ENCODE peak calls at places on chromosomes 3 and 15, in four cellular contexts. One of them, this sample, is unnamed.

GRCh38 chr15:75532413-75533250 is 46.5 kb downstream of the PTPN9 start:
- DNase-seq in lower leg skin: no peak
- DNase-seq in IMR-90: peak
- DNase-seq in upper lobe of left lung: peak
- DNase-seq in this sample: no peak

GRCh38 chr3:115671761-115672455 is 48.6 kb downstream of the GAP43 start:
- DNase-seq in lower leg skin: no peak
- DNase-seq in IMR-90: no peak
- DNase-seq in upper lobe of left lung: no peak
- DNase-seq in this sample: no peak

GRCh38 chr3:58204713-58205112 is 6.1 kb downstream of the DNASE1L3 start:
- DNase-seq in lower leg skin: no peak
- DNase-seq in IMR-90: no peak
- DNase-seq in upper lobe of left lung: no peak
- DNase-seq in this sample: no peak

GRCh38 chr15:29670945-29671307 is 151.3 kb downstream of the TJP1 start:
- DNase-seq in lower leg skin: no peak
- DNase-seq in IMR-90: peak
- DNase-seq in upper lobe of left lung: peak
- DNase-seq in this sample: no peak

GRCh38 chr3:13876451-13876850 is 3.4 kb downstream of the WNT7A start:
- DNase-seq in lower leg skin: no peak
- DNase-seq in IMR-90: no peak
- DNase-seq in upper lobe of left lung: no peak
- DNase-seq in this sample: no peak

GRCh38 chr3:110608566-110608965 is 463.1 kb upstream of the NECTIN3 start:
- DNase-seq in lower leg skin: no peak
- DNase-seq in IMR-90: peak
- DNase-seq in upper lobe of left lung: no peak
- DNase-seq in this sample: no peak

GRCh38 chr3:152026033-152026556 is 152.7 kb downstream of the SUCNR1 start:
- DNase-seq in lower leg skin: no peak
- DNase-seq in IMR-90: peak
- DNase-seq in upper lobe of left lung: no peak
- DNase-seq in this sample: no peak

GRCh38 chr3:33067484-33067883 is 29.5 kb downstream of the GLB1 start:
- DNase-seq in lower leg skin: no peak
- DNase-seq in IMR-90: peak
- DNase-seq in upper lobe of left lung: no peak
- DNase-seq in this sample: no peak

GRCh38 chr3:52844290-52844985 is 9.6 kb upstream of the MUSTN1 start:
- DNase-seq in lower leg skin: no peak
- DNase-seq in IMR-90: no peak
- DNase-seq in upper lobe of left lung: no peak
- DNase-seq in this sample: no peak

GRCh38 chr3:117101697-117102096 is 392.1 kb downstream of the TUSC7 start:
- DNase-seq in lower leg skin: no peak
- DNase-seq in IMR-90: no peak
- DNase-seq in upper lobe of left lung: no peak
- DNase-seq in this sample: no peak

GRCh38 chr3:48502728-48503168 is 1.2 kb downstream of the SHISA5 start:
- DNase-seq in lower leg skin: peak
- DNase-seq in IMR-90: no peak
- DNase-seq in upper lobe of left lung: no peak
- DNase-seq in this sample: no peak

GRCh38 chr3:138186216-138186615 is 885 bp upstream of the ARMC8 start:
- DNase-seq in lower leg skin: no peak
- DNase-seq in IMR-90: no peak
- DNase-seq in upper lobe of left lung: no peak
- DNase-seq in this sample: no peak

GRCh38 chr3:24365168-24365567 is 129.5 kb downstream of the THRB start:
- DNase-seq in lower leg skin: no peak
- DNase-seq in IMR-90: peak
- DNase-seq in upper lobe of left lung: peak
- DNase-seq in this sample: no peak

GRCh38 chr3:72756900-72757299 is 91.3 kb downstream of the SHQ1 start:
- DNase-seq in lower leg skin: no peak
- DNase-seq in IMR-90: no peak
- DNase-seq in upper lobe of left lung: no peak
- DNase-seq in this sample: peak

GRCh38 chr15:32909431-32909830 is 191.6 kb downstream of the GREM1 start:
- DNase-seq in lower leg skin: no peak
- DNase-seq in IMR-90: peak
- DNase-seq in upper lobe of left lung: no peak
- DNase-seq in this sample: no peak

GRCh38 chr3:119918992-119919933 is 137.4 kb downstream of the NR1I2 start:
- DNase-seq in lower leg skin: no peak
- DNase-seq in IMR-90: no peak
- DNase-seq in upper lobe of left lung: no peak
- DNase-seq in this sample: no peak

GRCh38 chr15:35393403-35393802 is 152.6 kb downstream of the DPH6 start:
- DNase-seq in lower leg skin: no peak
- DNase-seq in IMR-90: no peak
- DNase-seq in upper lobe of left lung: no peak
- DNase-seq in this sample: no peak

GRCh38 chr15:58779554-58779953 is 8.5 kb downstream of the MINDY2 start:
- DNase-seq in lower leg skin: no peak
- DNase-seq in IMR-90: no peak
- DNase-seq in upper lobe of left lung: no peak
- DNase-seq in this sample: no peak

GRCh38 chr3:33440578-33441321 is 545 bp upstream of the UBP1 start:
- DNase-seq in lower leg skin: peak
- DNase-seq in IMR-90: peak
- DNase-seq in upper lobe of left lung: peak
- DNase-seq in this sample: peak

GRCh38 chr3:107752202-107752990 is 229.6 kb downstream of the BBX start:
- DNase-seq in lower leg skin: no peak
- DNase-seq in IMR-90: peak
- DNase-seq in upper lobe of left lung: no peak
- DNase-seq in this sample: no peak

GRCh38 chr15:51359981-51360380 is 18.5 kb downstream of the GLDN start:
- DNase-seq in lower leg skin: no peak
- DNase-seq in IMR-90: no peak
- DNase-seq in upper lobe of left lung: no peak
- DNase-seq in this sample: no peak

GRCh38 chr3:101999177-101999778 is 150.0 kb downstream of the NFKBIZ start:
- DNase-seq in lower leg skin: no peak
- DNase-seq in IMR-90: no peak
- DNase-seq in upper lobe of left lung: no peak
- DNase-seq in this sample: no peak

GRCh38 chr3:64741344-64741743 is 53.5 kb upstream of the ADAMTS9 start:
- DNase-seq in lower leg skin: peak
- DNase-seq in IMR-90: peak
- DNase-seq in upper lobe of left lung: peak
- DNase-seq in this sample: no peak

GRCh38 chr3:129034650-129035049 is 25.9 kb upstream of the GP9 start:
- DNase-seq in lower leg skin: no peak
- DNase-seq in IMR-90: no peak
- DNase-seq in upper lobe of left lung: no peak
- DNase-seq in this sample: no peak

GRCh38 chr3:110576962-110577361 is 494.7 kb upstream of the NECTIN3 start:
- DNase-seq in lower leg skin: peak
- DNase-seq in IMR-90: peak
- DNase-seq in upper lobe of left lung: no peak
- DNase-seq in this sample: no peak

GRCh38 chr3:58633157-58633865 is 33.3 kb downstream of the FAM3D start:
- DNase-seq in lower leg skin: no peak
- DNase-seq in IMR-90: no peak
- DNase-seq in upper lobe of left lung: no peak
- DNase-seq in this sample: no peak

GRCh38 chr15:70362911-70363310 is 265.2 kb upstream of the TLE3 start:
- DNase-seq in lower leg skin: peak
- DNase-seq in IMR-90: peak
- DNase-seq in upper lobe of left lung: peak
- DNase-seq in this sample: no peak

GRCh38 chr3:24185738-24186384 is 240.8 kb downstream of the NR1D2 start:
- DNase-seq in lower leg skin: no peak
- DNase-seq in IMR-90: peak
- DNase-seq in upper lobe of left lung: no peak
- DNase-seq in this sample: peak

GRCh38 chr3:45118615-45119062 is 27.5 kb downstream of the CDCP1 start:
- DNase-seq in lower leg skin: no peak
- DNase-seq in IMR-90: no peak
- DNase-seq in upper lobe of left lung: no peak
- DNase-seq in this sample: no peak

GRCh38 chr3:194971965-194972364 is 286.3 kb downstream of the FAM43A start:
- DNase-seq in lower leg skin: peak
- DNase-seq in IMR-90: no peak
- DNase-seq in upper lobe of left lung: no peak
- DNase-seq in this sample: no peak

GRCh38 chr15:100175406-100176114 is 166.2 kb downstream of the ADAMTS17 start:
- DNase-seq in lower leg skin: peak
- DNase-seq in IMR-90: no peak
- DNase-seq in upper lobe of left lung: no peak
- DNase-seq in this sample: no peak

GRCh38 chr3:11128682-11129632 is 25.3 kb upstream of the HRH1 start:
- DNase-seq in lower leg skin: peak
- DNase-seq in IMR-90: no peak
- DNase-seq in upper lobe of left lung: no peak
- DNase-seq in this sample: no peak

GRCh38 chr3:184710870-184711365 is 946 bp downstream of the MAGEF1 start:
- DNase-seq in lower leg skin: no peak
- DNase-seq in IMR-90: no peak
- DNase-seq in upper lobe of left lung: peak
- DNase-seq in this sample: peak

GRCh38 chr15:45573961-45574629 is 13.1 kb upstream of the BLOC1S6 start:
- DNase-seq in lower leg skin: no peak
- DNase-seq in IMR-90: no peak
- DNase-seq in upper lobe of left lung: no peak
- DNase-seq in this sample: no peak

GRCh38 chr15:81942157-81942556 is 103.7 kb downstream of the MEX3B start:
- DNase-seq in lower leg skin: no peak
- DNase-seq in IMR-90: no peak
- DNase-seq in upper lobe of left lung: no peak
- DNase-seq in this sample: no peak

GRCh38 chr3:157588386-157589060 is 85.3 kb upstream of the VEPH1 start:
- DNase-seq in lower leg skin: no peak
- DNase-seq in IMR-90: no peak
- DNase-seq in upper lobe of left lung: no peak
- DNase-seq in this sample: no peak

GRCh38 chr15:39784638-39785037 is 2.0 kb upstream of the FSIP1 start:
- DNase-seq in lower leg skin: no peak
- DNase-seq in IMR-90: no peak
- DNase-seq in upper lobe of left lung: no peak
- DNase-seq in this sample: no peak

GRCh38 chr15:69064649-69065048 is 50.2 kb downstream of the NOX5 start:
- DNase-seq in lower leg skin: peak
- DNase-seq in IMR-90: no peak
- DNase-seq in upper lobe of left lung: no peak
- DNase-seq in this sample: no peak

GRCh38 chr15:38670142-38671002 is 105.8 kb upstream of the RASGRP1 start:
- DNase-seq in lower leg skin: no peak
- DNase-seq in IMR-90: no peak
- DNase-seq in upper lobe of left lung: peak
- DNase-seq in this sample: no peak

GRCh38 chr3:131018970-131019369 is 7.7 kb downstream of the ASTE1 start:
- DNase-seq in lower leg skin: no peak
- DNase-seq in IMR-90: no peak
- DNase-seq in upper lobe of left lung: no peak
- DNase-seq in this sample: no peak
- TF ChIP-seq POLR2A in lower leg skin: no peak
- TF ChIP-seq POLR2A in IMR-90: no peak
- TF ChIP-seq POLR2A in upper lobe of left lung: no peak
- TF ChIP-seq POLR2A in this sample: no peak

DNA sequence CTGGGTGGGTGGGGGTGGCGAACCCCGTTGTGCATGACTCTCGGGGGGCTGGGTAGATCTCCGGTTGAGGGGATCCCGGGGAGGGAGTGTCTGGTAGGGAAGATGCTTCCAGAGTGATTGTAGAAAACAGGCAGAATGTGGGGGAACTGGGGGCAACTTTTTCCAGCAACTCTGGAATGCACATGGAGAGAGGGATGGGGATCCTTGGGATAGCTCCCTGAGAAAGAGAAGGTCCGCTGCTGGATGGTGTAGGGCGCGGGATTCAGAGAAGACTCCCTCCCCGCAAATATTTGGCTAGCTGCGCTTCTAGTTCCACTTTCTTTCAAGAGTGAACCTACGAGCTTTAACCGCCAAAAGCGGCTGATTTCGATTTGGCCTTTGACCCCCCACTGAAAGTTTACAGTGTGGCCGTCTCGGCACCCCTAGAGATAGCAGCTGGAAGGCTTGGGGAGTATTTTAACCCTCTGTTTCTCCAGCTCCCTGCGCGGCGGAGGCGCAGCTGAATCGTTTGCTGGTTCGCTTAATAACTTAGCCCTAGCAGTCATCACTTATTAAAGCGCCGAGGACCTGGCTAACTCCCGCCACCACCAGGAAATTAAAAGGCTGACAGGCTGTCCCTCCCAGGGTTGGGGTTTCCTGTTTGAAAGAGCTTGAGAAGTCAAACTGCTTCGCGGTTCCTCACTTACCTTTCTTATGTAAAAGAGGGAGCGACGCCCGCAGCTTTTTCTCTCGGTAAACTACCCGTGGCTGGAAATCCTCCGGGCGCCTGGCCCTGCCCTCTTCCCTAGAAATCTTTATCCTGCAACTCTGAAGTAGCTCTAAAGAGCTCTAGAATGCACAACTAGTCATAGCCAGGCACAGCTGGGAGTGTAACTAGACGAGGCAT is 1.2 kb downstream of the PHLDB2 start:
- DNase-seq in lower leg skin: peak
- DNase-seq in IMR-90: peak
- DNase-seq in upper lobe of left lung: peak
- DNase-seq in this sample: peak
- TF ChIP-seq POLR2A in lower leg skin: no peak
- TF ChIP-seq POLR2A in IMR-90: peak
- TF ChIP-seq POLR2A in upper lobe of left lung: no peak
- TF ChIP-seq POLR2A in this sample: no peak

GRCh38 chr15:84817461-84818081 is 415 bp downstream of the ALPK3 start:
- DNase-seq in lower leg skin: peak
- DNase-seq in IMR-90: no peak
- DNase-seq in upper lobe of left lung: no peak
- DNase-seq in this sample: no peak
- TF ChIP-seq POLR2A in lower leg skin: no peak
- TF ChIP-seq POLR2A in IMR-90: no peak
- TF ChIP-seq POLR2A in upper lobe of left lung: no peak
- TF ChIP-seq POLR2A in this sample: no peak

GRCh38 chr15:64354683-64355558 is 1.1 kb downstream of the CSNK1G1 start:
- DNase-seq in lower leg skin: no peak
- DNase-seq in IMR-90: no peak
- DNase-seq in upper lobe of left lung: no peak
- DNase-seq in this sample: no peak

GRCh38 chr15:64351265-64351664 is 4.7 kb downstream of the CSNK1G1 start:
- DNase-seq in lower leg skin: peak
- DNase-seq in IMR-90: peak
- DNase-seq in upper lobe of left lung: no peak
- DNase-seq in this sample: no peak

GRCh38 chr15:64356443-64357040 is 569 bp upstream of the CSNK1G1 start:
- DNase-seq in lower leg skin: peak
- DNase-seq in IMR-90: peak
- DNase-seq in upper lobe of left lung: no peak
- DNase-seq in this sample: no peak

GRCh38 chr15:64361259-64361658 is 5.3 kb upstream of the CSNK1G1 start:
- DNase-seq in lower leg skin: no peak
- DNase-seq in IMR-90: no peak
- DNase-seq in upper lobe of left lung: no peak
- DNase-seq in this sample: no peak

GRCh38 chr15:64355559-64356442 is at the start of gene CSNK1G1:
- DNase-seq in lower leg skin: peak
- DNase-seq in IMR-90: peak
- DNase-seq in upper lobe of left lung: peak
- DNase-seq in this sample: peak
- TF ChIP-seq POLR2A in lower leg skin: no peak
- TF ChIP-seq POLR2A in IMR-90: no peak
- TF ChIP-seq POLR2A in upper lobe of left lung: no peak
- TF ChIP-seq POLR2A in this sample: peak